ENCODE peak calls at places on chromosomes 3 and 15, in four cellular contexts. One of them, this sample, is unnamed.
A peak's percentile ranks its signal among the peaks of the same experiment; 100 is the strongest.

GRCh38 chr15:78056714-78057269 is 20.7 kb downstream of the TBC1D2B start:
- DNase-seq in NCI-H510A treated with DMSO at 0.1 percent for 48 hours: no peak
- DNase-seq in activated CD8-positive, alpha-beta memory T cell treated with anti-CD3 and anti-CD28 coated beads for 1 hour: no peak
- DNase-seq in bronchial epithelial cell: peak; percentile 67
- DNase-seq in this sample: no peak

GRCh38 chr3:55818485-55818884 is 331.4 kb upstream of the WNT5A start:
- DNase-seq in NCI-H510A treated with DMSO at 0.1 percent for 48 hours: no peak
- DNase-seq in activated CD8-positive, alpha-beta memory T cell treated with anti-CD3 and anti-CD28 coated beads for 1 hour: no peak
- DNase-seq in bronchial epithelial cell: peak; percentile 17
- DNase-seq in this sample: no peak

GRCh38 chr3:177724020-177724638 is 526.8 kb upstream of the TBL1XR1 start:
- DNase-seq in NCI-H510A treated with DMSO at 0.1 percent for 48 hours: peak; percentile 71
- DNase-seq in activated CD8-positive, alpha-beta memory T cell treated with anti-CD3 and anti-CD28 coated beads for 1 hour: no peak
- DNase-seq in bronchial epithelial cell: no peak
- DNase-seq in this sample: no peak

GRCh38 chr3:149800693-149801092 is 8.3 kb upstream of the ANKUB1 start:
- DNase-seq in NCI-H510A treated with DMSO at 0.1 percent for 48 hours: no peak
- DNase-seq in activated CD8-positive, alpha-beta memory T cell treated with anti-CD3 and anti-CD28 coated beads for 1 hour: no peak
- DNase-seq in bronchial epithelial cell: no peak
- DNase-seq in this sample: no peak

GRCh38 chr3:48151058-48151806 is 37.0 kb downstream of the CDC25A start:
- DNase-seq in NCI-H510A treated with DMSO at 0.1 percent for 48 hours: peak; percentile 79
- DNase-seq in activated CD8-positive, alpha-beta memory T cell treated with anti-CD3 and anti-CD28 coated beads for 1 hour: no peak
- DNase-seq in bronchial epithelial cell: peak; percentile 62
- DNase-seq in this sample: peak; percentile 79

GRCh38 chr15:68542771-68543544 is 35.8 kb upstream of the CORO2B start:
- DNase-seq in NCI-H510A treated with DMSO at 0.1 percent for 48 hours: no peak
- DNase-seq in activated CD8-positive, alpha-beta memory T cell treated with anti-CD3 and anti-CD28 coated beads for 1 hour: no peak
- DNase-seq in bronchial epithelial cell: peak; percentile 50
- DNase-seq in this sample: peak; percentile 43

GRCh38 chr15:28096720-28097431 is 2.2 kb downstream of the OCA2 start:
- DNase-seq in NCI-H510A treated with DMSO at 0.1 percent for 48 hours: no peak
- DNase-seq in activated CD8-positive, alpha-beta memory T cell treated with anti-CD3 and anti-CD28 coated beads for 1 hour: no peak
- DNase-seq in bronchial epithelial cell: no peak
- DNase-seq in this sample: no peak

GRCh38 chr3:126541628-126542339 is 16.9 kb downstream of the C3orf22 start:
- DNase-seq in NCI-H510A treated with DMSO at 0.1 percent for 48 hours: no peak
- DNase-seq in activated CD8-positive, alpha-beta memory T cell treated with anti-CD3 and anti-CD28 coated beads for 1 hour: no peak
- DNase-seq in bronchial epithelial cell: no peak
- DNase-seq in this sample: no peak

GRCh38 chr15:52236015-52236414 is 44.8 kb upstream of the GNB5 start:
- DNase-seq in NCI-H510A treated with DMSO at 0.1 percent for 48 hours: no peak
- DNase-seq in activated CD8-positive, alpha-beta memory T cell treated with anti-CD3 and anti-CD28 coated beads for 1 hour: no peak
- DNase-seq in bronchial epithelial cell: peak; percentile 18
- DNase-seq in this sample: no peak

GRCh38 chr3:45821127-45821526 is 20.8 kb downstream of the LZTFL1 start:
- DNase-seq in NCI-H510A treated with DMSO at 0.1 percent for 48 hours: no peak
- DNase-seq in activated CD8-positive, alpha-beta memory T cell treated with anti-CD3 and anti-CD28 coated beads for 1 hour: no peak
- DNase-seq in bronchial epithelial cell: no peak
- DNase-seq in this sample: no peak

GRCh38 chr15:41558400-41559238 is at the start of gene TYRO3:
- DNase-seq in NCI-H510A treated with DMSO at 0.1 percent for 48 hours: peak; percentile 31
- DNase-seq in activated CD8-positive, alpha-beta memory T cell treated with anti-CD3 and anti-CD28 coated beads for 1 hour: peak; percentile 33
- DNase-seq in bronchial epithelial cell: no peak
- DNase-seq in this sample: no peak

GRCh38 chr3:141321109-141321497 is 47.2 kb upstream of the ZBTB38 start:
- DNase-seq in NCI-H510A treated with DMSO at 0.1 percent for 48 hours: no peak
- DNase-seq in activated CD8-positive, alpha-beta memory T cell treated with anti-CD3 and anti-CD28 coated beads for 1 hour: no peak
- DNase-seq in bronchial epithelial cell: no peak
- DNase-seq in this sample: no peak

GRCh38 chr3:36813320-36813719 is 49.0 kb upstream of the DCLK3 start:
- DNase-seq in NCI-H510A treated with DMSO at 0.1 percent for 48 hours: no peak
- DNase-seq in activated CD8-positive, alpha-beta memory T cell treated with anti-CD3 and anti-CD28 coated beads for 1 hour: no peak
- DNase-seq in bronchial epithelial cell: peak; percentile 80
- DNase-seq in this sample: no peak

GRCh38 chr3:53222183-53222901 is 33.5 kb downstream of the TKT start:
- DNase-seq in NCI-H510A treated with DMSO at 0.1 percent for 48 hours: no peak
- DNase-seq in activated CD8-positive, alpha-beta memory T cell treated with anti-CD3 and anti-CD28 coated beads for 1 hour: no peak
- DNase-seq in bronchial epithelial cell: no peak
- DNase-seq in this sample: no peak

GRCh38 chr3:119295816-119296484 is 1.8 kb downstream of the ARHGAP31 start:
- DNase-seq in NCI-H510A treated with DMSO at 0.1 percent for 48 hours: no peak
- DNase-seq in activated CD8-positive, alpha-beta memory T cell treated with anti-CD3 and anti-CD28 coated beads for 1 hour: no peak
- DNase-seq in bronchial epithelial cell: no peak
- DNase-seq in this sample: no peak

GRCh38 chr3:44342191-44342790 is 3.7 kb downstream of the TCAIM start:
- DNase-seq in NCI-H510A treated with DMSO at 0.1 percent for 48 hours: no peak
- DNase-seq in activated CD8-positive, alpha-beta memory T cell treated with anti-CD3 and anti-CD28 coated beads for 1 hour: no peak
- DNase-seq in bronchial epithelial cell: no peak
- DNase-seq in this sample: no peak

GRCh38 chr3:181710581-181711255 is 1.0 kb upstream of the SOX2 start:
- DNase-seq in NCI-H510A treated with DMSO at 0.1 percent for 48 hours: no peak
- DNase-seq in activated CD8-positive, alpha-beta memory T cell treated with anti-CD3 and anti-CD28 coated beads for 1 hour: no peak
- DNase-seq in bronchial epithelial cell: no peak
- DNase-seq in this sample: no peak